ENCODE peak calls at places on chromosomes 16 and 17, in four cellular contexts. H is astrocyte of the hippocampus; U is cardiac muscle cell; A is stimulated activated CD4-positive, alpha-beta T cell treated with anti-CD3 and anti-CD28 coated beads, Interleukin-1b, Interleukin-23, amount 100 ng/mL, for 24 hours. V is an unnamed sample.

GRCh38 chr16:66639091-66639885 is 34.8 kb downstream of the CMTM3 start:
- DNase-seq in H (peak; percentile 48), U (no peak), A (no peak), V (no peak)

GRCh38 chr17:6140188-6140587 is 70.0 kb downstream of the WSCD1 start:
- DNase-seq in H (no peak), U (no peak), A (no peak), V (no peak)

GRCh38 chr16:89695086-89695874 is 6.2 kb downstream of the SPATA2L start:
- DNase-seq in H (no peak), U (no peak), A (no peak), V (peak; percentile 90)

GRCh38 chr17:82380860-82381702 is 9.5 kb downstream of the UTS2R start:
- DNase-seq in H (no peak), U (no peak), A (no peak), V (peak; percentile 77)

GRCh38 chr17:53724726-53725125 is 98.0 kb upstream of the KIF2B start:
- DNase-seq in H (no peak), U (no peak), A (no peak), V (no peak)

GRCh38 chr17:30358055-30358760 is 20.5 kb upstream of the CPD start:
- DNase-seq in H (no peak), U (no peak), A (no peak), V (no peak)

GRCh38 chr16:78108451-78108850 is 9.0 kb downstream of the WWOX start:
- DNase-seq in H (no peak), U (no peak), A (no peak), V (no peak)

GRCh38 chr16:84524346-84524920 is 20.0 kb upstream of the MEAK7 start:
- DNase-seq in H (peak; percentile 51), U (no peak), A (no peak), V (no peak)

GRCh38 chr16:1825864-1826690 is 548 bp downstream of the HAGH start:
- DNase-seq in H (no peak), U (peak; percentile 82), A (peak; percentile 57), V (no peak)

GRCh38 chr17:61139219-61139618 is 260.4 kb upstream of the TBX2 start:
- DNase-seq in H (peak; percentile 24), U (no peak), A (peak; percentile 8), V (peak; percentile 84)

GRCh38 chr17:79777166-79777843 is 643 bp upstream of the CBX2 start:
- DNase-seq in H (peak; percentile 73), U (peak; percentile 58), A (no peak), V (peak; percentile 86)

GRCh38 chr17:28270055-28270454 is 48.9 kb upstream of the TMEM97 start:
- DNase-seq in H (no peak), U (no peak), A (no peak), V (no peak)

GRCh38 chr16:24876231-24876630 is 30.5 kb downstream of the SLC5A11 start:
- DNase-seq in H (no peak), U (no peak), A (no peak), V (no peak)

GRCh38 chr17:17084941-17085340 is 42.7 kb downstream of the MPRIP start:
- DNase-seq in H (no peak), U (no peak), A (no peak), V (no peak)

GRCh38 chr17:78132086-78132676 is 1.6 kb downstream of the TMC8 start:
- DNase-seq in H (no peak), U (peak; percentile 48), A (no peak), V (peak; percentile 82)

GRCh38 chr17:48644910-48645557 is 18.9 kb upstream of the HOXB9 start:
- DNase-seq in H (no peak), U (no peak), A (no peak), V (peak; percentile 62)

GRCh38 chr16:21001262-21001661 is 100.7 kb downstream of the LYRM1 start:
- DNase-seq in H (no peak), U (peak; percentile 35), A (no peak), V (no peak)

GRCh38 chr17:65022751-65023421 is 33.7 kb downstream of the GNA13 start:
- DNase-seq in H (peak; percentile 80), U (no peak), A (no peak), V (peak; percentile 86)

GRCh38 chr16:65070831-65071230 is 51.0 kb downstream of the CDH11 start:
- DNase-seq in H (peak; percentile 93), U (peak; percentile 23), A (no peak), V (peak; percentile 82)

GRCh38 chr17:51015145-51015558 is 105.5 kb downstream of the SPAG9 start:
- DNase-seq in H (no peak), U (no peak), A (no peak), V (no peak)

GRCh38 chr17:50630524-50631194 is 4.0 kb upstream of the ABCC3 start:
- DNase-seq in H (peak; percentile 57), U (peak; percentile 49), A (peak; percentile 29), V (peak; percentile 93)

GRCh38 chr17:8117980-8118768 is at the start of gene ALOXE3:
- DNase-seq in H (peak; percentile 70), U (no peak), A (no peak), V (peak; percentile 97)

V was measured in osteoblast.